ENCODE peak calls at places on chromosomes 16 and 17, in six cellular contexts. Y is NCI-H1048; B is astrocyte of the spinal cord; L is lung microvascular endothelial cell; O is stimulated activated CD8-positive, alpha-beta memory T cell treated with anti-CD3 and anti-CD28 coated beads, Interleukin-4, amount 100 ng/mL, for 48 hours; T is G401. S is an unnamed sample.

GRCh38 chr17:7380321-7380720 is 568 bp upstream of the TNK1 start:
- DNase-seq in Y (no peak), B (no peak), L (no peak), O (no peak), T (peak), S (no peak)

GRCh38 chr16:75254359-75254837 is 3.0 kb upstream of the BCAR1 start:
- DNase-seq in Y (no peak), B (no peak), L (peak), O (no peak), T (peak), S (no peak)

GRCh38 chr16:85173981-85174751 is 61.9 kb upstream of the CIBAR2 start:
- DNase-seq in Y (no peak), B (peak), L (peak), O (no peak), T (peak), S (no peak)

GRCh38 chr16:83066881-83067280 is 440.1 kb downstream of the CDH13 start:
- DNase-seq in Y (no peak), B (no peak), L (no peak), O (no peak), T (no peak), S (no peak)

GRCh38 chr16:5018791-5019190 is 14.9 kb downstream of the NAGPA start:
- DNase-seq in Y (no peak), B (no peak), L (no peak), O (no peak), T (no peak), S (no peak)

GRCh38 chr16:3902731-3903130 is 22.2 kb upstream of the CREBBP start:
- DNase-seq in Y (no peak), B (peak), L (no peak), O (no peak), T (peak), S (no peak)

GRCh38 chr17:56142325-56142724 is 10.9 kb upstream of the ANKFN1 start:
- DNase-seq in Y (no peak), B (peak), L (no peak), O (no peak), T (no peak), S (no peak)

GRCh38 chr16:13150181-13150885 is 248.9 kb downstream of the SHISA9 start:
- DNase-seq in Y (no peak), B (no peak), L (no peak), O (no peak), T (no peak), S (no peak)

GRCh38 chr17:76452102-76452645 is 778 bp downstream of the UBE2O start:
- DNase-seq in Y (no peak), B (no peak), L (peak), O (peak), T (no peak), S (no peak)

GRCh38 chr16:87384162-87384999 is 805 bp upstream of the FBXO31 start:
- DNase-seq in Y (no peak), B (no peak), L (peak), O (no peak), T (no peak), S (no peak)

GRCh38 chr16:50267651-50268050 is 1.3 kb downstream of the ADCY7 start:
- DNase-seq in Y (no peak), B (no peak), L (no peak), O (peak), T (no peak), S (no peak)

GRCh38 chr17:72373910-72374741 is 253.3 kb downstream of the SOX9 start:
- DNase-seq in Y (no peak), B (peak), L (peak), O (no peak), T (peak), S (no peak)

GRCh38 chr17:64393000-64393402 is 2.3 kb upstream of the PECAM1 start:
- DNase-seq in Y (no peak), B (no peak), L (no peak), O (peak), T (no peak), S (peak)

GRCh38 chr17:348012-348411 is 4.6 kb downstream of the RPH3AL start:
- DNase-seq in Y (no peak), B (no peak), L (no peak), O (no peak), T (no peak), S (no peak)

S was measured in effector CD8-positive, alpha-beta T cell.